ENCODE peak calls at places on chromosomes 3 and 15, in eight cellular contexts. M is BJ, K is upper lobe of right lung, R is heart right ventricle, N is coronary artery, E is GM06990, Q is astrocyte of the spinal cord, Y is tibial artery. H is an unnamed sample.

GRCh38 chr3:194277547-194278091 is 73.5 kb downstream of the CPN2 start:
- DNase-seq in Q (peak), R (peak), Y (peak), E (no peak), K (peak), N (peak), M (no peak), H (peak)

GRCh38 chr3:189103208-189103607 is 68.6 kb upstream of the TPRG1 start:
- DNase-seq in N (no peak), Q (no peak), K (no peak), R (no peak), E (no peak), Y (no peak), M (no peak), H (no peak)

GRCh38 chr3:143091438-143091837 is 28.1 kb upstream of the CHST2 start:
- DNase-seq in M (no peak), N (no peak), K (no peak), Y (no peak), E (no peak), R (no peak), Q (no peak), H (no peak)

GRCh38 chr3:164458986-164459385 is 619.3 kb downstream of the SI start:
- DNase-seq in K (no peak), N (no peak), M (no peak), E (no peak), Q (peak), Y (no peak), R (no peak), H (peak)

GRCh38 chr3:106421928-106422327 is 553.1 kb upstream of the CBLB start:
- DNase-seq in R (no peak), M (no peak), Q (peak), N (no peak), Y (no peak), K (no peak), E (no peak), H (peak)

GRCh38 chr3:149278911-149279310 is 54.5 kb downstream of the TM4SF18 start:
- DNase-seq in Q (no peak), Y (no peak), E (no peak), K (no peak), R (no peak), M (no peak), N (no peak), H (no peak)

GRCh38 chr15:31216210-31216911 is 110.3 kb upstream of the KLF13 start:
- DNase-seq in N (peak), M (no peak), Y (peak), R (peak), Q (no peak), K (peak), E (peak), H (peak)

GRCh38 chr3:192444791-192445106 is 282.6 kb downstream of the FGF12 start:
- DNase-seq in M (no peak), N (no peak), E (no peak), Y (no peak), R (no peak), Q (no peak), K (no peak), H (no peak)

GRCh38 chr15:33941279-33942063 is 26.8 kb upstream of the CHRM5 start:
- DNase-seq in M (no peak), E (no peak), Q (no peak), R (no peak), N (no peak), K (no peak), Y (no peak), H (no peak)
- H3K4me3 ChIP-seq in M (no peak), E (no peak), Q (no peak), R (no peak), N (no peak), K (no peak), Y (no peak), H (no peak)

GRCh38 chr3:81645248-81645647 is 116.2 kb downstream of the GBE1 start:
- DNase-seq in N (no peak), Q (no peak), E (no peak), Y (no peak), M (no peak), R (no peak), K (no peak), H (peak)

GRCh38 chr3:81638480-81638879 is 123.0 kb downstream of the GBE1 start:
- DNase-seq in M (no peak), E (no peak), R (no peak), Y (no peak), Q (no peak), N (no peak), K (no peak), H (no peak)

GRCh38 chr3:81643721-81644120 is 117.7 kb downstream of the GBE1 start:
- DNase-seq in M (no peak), K (no peak), N (no peak), E (no peak), Q (peak), Y (no peak), R (no peak), H (peak)
- TF ChIP-seq CTCF in M (peak), K (peak), N (no peak), E (peak), Q (peak), Y (peak), R (peak), H (peak)

GRCh38 chr3:50503947-50504346 is 513 bp upstream of the CACNA2D2 start:
- DNase-seq in E (no peak), Q (no peak), M (no peak), Y (no peak), K (no peak), R (no peak), N (no peak), H (no peak)
- H3K4me3 ChIP-seq in E (no peak), Q (no peak), M (no peak), Y (peak), K (peak), R (peak), N (peak), H (no peak)

GRCh38 chr3:38984731-38985130 is 67.0 kb downstream of the SCN11A start:
- DNase-seq in Y (no peak), M (no peak), Q (no peak), E (no peak), R (no peak), N (no peak), K (no peak), H (no peak)

GRCh38 chr3:38985981-38986380 is 65.8 kb downstream of the SCN11A start:
- DNase-seq in K (no peak), M (no peak), E (no peak), N (no peak), R (no peak), Y (no peak), Q (no peak), H (peak)

GRCh38 chr3:38986901-38987300 is 64.8 kb downstream of the SCN11A start:
- DNase-seq in M (no peak), R (no peak), N (no peak), K (no peak), Q (no peak), E (no peak), Y (no peak), H (no peak)

GRCh38 chr3:38985581-38985980 is 66.2 kb downstream of the SCN11A start:
- DNase-seq in Y (no peak), K (no peak), E (no peak), N (no peak), Q (peak), R (no peak), M (peak), H (no peak)

DNA sequence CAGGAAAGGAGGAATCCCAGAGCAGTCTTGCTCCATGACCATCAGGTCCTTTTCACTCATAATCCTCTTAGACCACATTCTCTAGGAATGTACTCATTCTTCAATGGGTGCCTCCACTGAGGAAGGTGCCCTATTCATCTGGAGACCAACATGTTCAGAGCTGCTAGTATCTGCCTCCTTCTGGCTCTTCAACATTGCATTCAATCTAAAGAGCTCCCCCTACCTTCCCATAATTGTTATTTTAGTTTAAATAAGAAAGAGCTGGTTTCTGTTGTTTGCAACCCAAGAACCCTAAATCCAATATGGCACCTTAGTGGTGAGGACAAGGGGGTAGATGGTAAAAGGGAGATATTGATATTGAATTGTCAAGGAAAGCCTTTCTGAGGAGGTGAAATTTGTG is 67.6 kb downstream of the SCN11A start:
- DNase-seq in Q (no peak), Y (no peak), K (no peak), R (no peak), E (no peak), M (no peak), N (no peak), H (no peak)
- TF ChIP-seq CTCF in Q (peak), Y (no peak), K (no peak), R (no peak), E (no peak), M (no peak), N (no peak), H (no peak)

GRCh38 chr15:68699124-68699880 is 120.5 kb downstream of the CORO2B start:
- DNase-seq in K (no peak), Y (no peak), E (no peak), R (no peak), M (no peak), Q (no peak), N (no peak), H (no peak)
- H3K4me3 ChIP-seq in K (no peak), Y (no peak), E (no peak), R (no peak), M (no peak), Q (no peak), N (no peak), H (no peak)

DNA sequence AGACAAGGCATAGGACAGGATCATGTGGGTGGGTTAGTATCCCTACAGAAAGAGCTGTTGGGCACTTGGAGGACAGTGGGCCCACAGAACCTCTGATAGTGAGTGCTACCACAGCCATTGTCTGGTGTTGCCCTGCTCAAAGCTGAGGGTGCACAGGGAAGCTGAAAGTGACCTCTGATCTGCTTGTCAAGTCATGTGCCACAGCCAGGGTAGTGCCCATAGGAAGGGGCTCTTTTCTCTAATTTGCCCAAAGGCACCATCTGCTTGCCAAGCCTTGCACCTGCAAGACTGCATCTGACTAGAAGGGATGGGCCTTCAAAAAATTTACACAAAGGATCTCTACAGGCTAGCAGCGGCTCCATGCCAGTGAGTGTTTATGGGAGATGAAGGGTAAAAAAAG is 87.4 kb upstream of the GSK3B start:
- DNase-seq in Q (no peak), M (no peak), Y (no peak), R (no peak), K (no peak), E (no peak), N (no peak), H (no peak)
- TF ChIP-seq CTCF in Q (no peak), M (no peak), Y (no peak), R (no peak), K (no peak), E (no peak), N (no peak), H (no peak)

GRCh38 chr15:33083232-33084006 is 111.1 kb downstream of the FMN1 start:
- DNase-seq in M (no peak), E (no peak), N (no peak), R (no peak), Y (no peak), Q (peak), K (no peak), H (no peak)
- H3K4me3 ChIP-seq in M (no peak), E (no peak), N (no peak), R (no peak), Y (no peak), Q (no peak), K (no peak), H (no peak)

DNA sequence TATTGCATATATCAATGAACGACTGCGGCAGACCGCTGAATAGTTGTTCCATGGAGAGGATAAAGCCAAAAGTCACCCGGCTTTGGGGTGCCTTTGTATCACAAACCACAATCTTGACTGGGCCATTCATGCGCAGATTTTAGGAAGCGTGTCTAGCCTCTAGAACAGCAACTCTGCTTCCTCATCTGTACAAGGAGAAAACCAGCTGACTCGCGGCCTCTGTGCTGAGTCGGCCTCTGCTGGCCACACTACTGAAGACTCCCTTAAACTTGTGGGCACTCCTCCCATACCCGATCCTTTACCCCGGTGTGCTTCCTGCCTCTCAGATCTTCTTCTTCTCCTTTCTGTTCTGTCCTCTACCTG is 872 bp downstream of the DLEC1 start:
- DNase-seq in M (no peak), N (no peak), E (no peak), Y (peak), K (peak), Q (peak), R (peak), H (peak)
- TF ChIP-seq CTCF in M (peak), N (peak), E (peak), Y (peak), K (peak), Q (peak), R (peak), H (peak)

DNA sequence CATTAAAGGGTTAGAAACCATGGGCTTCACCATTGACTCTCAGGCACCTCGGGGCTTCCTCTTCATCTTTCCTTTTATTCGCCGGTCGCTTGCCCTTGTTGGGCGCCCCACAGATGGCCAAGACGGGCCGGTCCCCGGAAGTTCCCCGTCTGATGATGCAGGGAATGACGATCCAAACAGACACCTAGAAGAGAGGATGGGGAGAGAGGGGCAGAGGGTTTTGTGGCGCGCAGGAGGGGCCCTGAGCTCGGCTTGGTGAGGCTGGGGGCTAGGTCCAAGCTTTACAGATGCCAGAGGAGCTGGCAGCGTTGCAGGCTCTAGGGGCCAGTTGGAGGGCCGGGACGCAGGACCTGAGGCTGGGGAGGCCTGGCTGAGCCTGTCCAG is 532 bp upstream of the ESYT3 start:
- DNase-seq in Q (no peak), Y (no peak), R (no peak), E (no peak), N (no peak), K (no peak), M (no peak), H (no peak)
- H3K4me3 ChIP-seq in Q (no peak), Y (peak), R (peak), E (no peak), N (peak), K (peak), M (no peak), H (no peak)

DNA sequence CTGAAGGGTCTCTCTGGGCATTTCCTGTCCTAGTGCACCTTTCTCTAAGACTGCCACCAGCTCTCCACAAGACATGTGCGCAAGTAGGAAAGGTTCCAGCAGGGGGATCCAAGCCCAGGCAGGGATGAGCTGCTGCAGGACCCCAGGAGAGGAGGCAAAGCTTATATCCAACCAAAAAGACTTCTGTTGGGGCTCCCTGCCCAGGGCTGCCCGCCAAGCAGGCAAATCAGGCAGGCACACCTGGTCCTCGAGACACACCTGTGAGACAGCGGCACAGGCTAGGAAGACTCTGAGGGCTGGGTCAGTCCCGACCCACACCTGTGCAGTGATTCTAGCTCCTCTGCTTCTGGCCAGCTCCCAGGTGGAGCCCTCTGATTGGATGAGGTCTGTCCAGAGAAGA is 80.6 kb downstream of the MYLK start:
- DNase-seq in Y (no peak), E (no peak), R (no peak), Q (no peak), K (no peak), N (no peak), M (no peak), H (no peak)
- TF ChIP-seq CTCF in Y (no peak), E (no peak), R (no peak), Q (no peak), K (no peak), N (no peak), M (no peak), H (no peak)

H was measured in fibroblast of pulmonary artery.